ENCODE peak calls at places on chromosome 3, in five cellular contexts. Z is ovary; T is effector memory CD8-positive, alpha-beta T cell; H is amniotic epithelial cell; D is prostate gland. W is an unnamed sample.

GRCh38 chr3:47273564-47273963 is 9.0 kb downstream of the KIF9 start:
- DNase-seq in T (no peak), H (no peak), Z (no peak), D (no peak), W (no peak)

GRCh38 chr3:48247401-48247807 is 6.5 kb downstream of the ZNF589 start:
- DNase-seq in D (no peak), H (peak), T (no peak), Z (no peak), W (no peak)

GRCh38 chr3:172135185-172135584 is 95.8 kb downstream of the FNDC3B start:
- DNase-seq in D (no peak), Z (no peak), T (no peak), H (no peak), W (no peak)

GRCh38 chr3:133717424-133717823 is 28.8 kb upstream of the TF start:
- DNase-seq in T (no peak), Z (no peak), H (no peak), D (no peak), W (no peak)

GRCh38 chr3:42698911-42699230 is 3.7 kb downstream of the HHATL start:
- DNase-seq in D (no peak), Z (peak), T (no peak), H (no peak), W (no peak)

GRCh38 chr3:112395166-112395894 is 62.4 kb downstream of the CD200 start:
- DNase-seq in H (peak), T (no peak), D (no peak), Z (no peak), W (peak)

GRCh38 chr3:10263549-10264363 is 15.5 kb downstream of the TATDN2 start:
- DNase-seq in T (peak), D (no peak), H (peak), Z (peak), W (no peak)

GRCh38 chr3:52315977-52316764 is at the start of gene DNAH1:
- DNase-seq in D (no peak), Z (no peak), H (no peak), T (no peak), W (no peak)

GRCh38 chr3:81758275-81758674 is 3.2 kb downstream of the GBE1 start:
- DNase-seq in Z (no peak), T (no peak), D (no peak), H (peak), W (peak)

GRCh38 chr3:172454180-172454579 is 5.9 kb upstream of the GHSR start:
- DNase-seq in D (no peak), H (no peak), T (no peak), Z (no peak), W (no peak)

GRCh38 chr3:33575313-33575712 is 135.1 kb upstream of the UBP1 start:
- DNase-seq in D (no peak), T (no peak), H (no peak), Z (no peak), W (no peak)

GRCh38 chr3:183958775-183959174 is 58.9 kb downstream of the ABCC5 start:
- DNase-seq in Z (no peak), D (no peak), H (no peak), T (no peak), W (no peak)

GRCh38 chr3:32406481-32407408 is 15.1 kb downstream of the CMTM7 start:
- DNase-seq in T (no peak), Z (no peak), D (peak), H (no peak), W (no peak)

GRCh38 chr3:26484140-26484539 is 138.4 kb upstream of the LRRC3B start:
- DNase-seq in Z (no peak), D (no peak), H (no peak), T (no peak), W (no peak)

GRCh38 chr3:123075359-123075758 is 8.5 kb downstream of the PDIA5 start:
- DNase-seq in T (no peak), H (peak), D (no peak), Z (no peak), W (no peak)

GRCh38 chr3:31589228-31589627 is 56.5 kb downstream of the STT3B start:
- DNase-seq in H (no peak), D (no peak), Z (no peak), T (no peak), W (no peak)

GRCh38 chr3:186985713-186986364 is 55.5 kb downstream of the ST6GAL1 start:
- DNase-seq in H (no peak), Z (no peak), T (no peak), D (no peak), W (no peak)

GRCh38 chr3:196399485-196399945 is 32.7 kb downstream of the UBXN7 start:
- DNase-seq in H (peak), T (no peak), D (no peak), Z (no peak), W (no peak)

GRCh38 chr3:9965200-9965875 is 13.1 kb upstream of the PRRT3 start:
- DNase-seq in T (no peak), D (no peak), Z (no peak), H (peak), W (no peak)

W was measured in AG09319.